ENCODE peak calls at places on chromosomes 2 and 18, in seven cellular contexts. W, O, B, Y, S, K and J are unnamed samples.

GRCh38 chr18:22168360-22168921 is 948 bp upstream of the GATA6 start:
- DNase-seq in W (peak), S (peak), K (no peak), B (no peak), O (peak), Y (no peak), J (peak)

GRCh38 chr2:163551974-163552373 is 183.8 kb downstream of the FIGN start:
- DNase-seq in W (no peak), Y (no peak), S (no peak), B (no peak), K (no peak), O (no peak), J (peak)

GRCh38 chr2:23199115-23199918 is 185.7 kb upstream of the KLHL29 start:
- DNase-seq in B (peak), Y (peak), S (no peak), O (peak), W (no peak), K (no peak), J (no peak)

GRCh38 chr2:40384714-40385113 is 67.2 kb downstream of the SLC8A1 start:
- DNase-seq in K (no peak), B (no peak), W (no peak), Y (no peak), O (no peak), S (no peak), J (peak)

GRCh38 chr2:112679484-112679883 is 33.7 kb downstream of the SLC20A1 start:
- DNase-seq in B (no peak), O (no peak), S (no peak), Y (no peak), K (no peak), W (no peak), J (peak)

GRCh38 chr2:71923887-71924533 is 223.7 kb downstream of the CYP26B1 start:
- DNase-seq in K (peak), S (peak), Y (peak), W (peak), B (peak), O (peak), J (peak)

GRCh38 chr2:105421053-105421452 is 22.2 kb upstream of the FHL2 start:
- DNase-seq in B (no peak), Y (no peak), S (no peak), O (no peak), W (no peak), K (no peak), J (no peak)

GRCh38 chr2:120687210-120687609 is 48.5 kb upstream of the GLI2 start:
- DNase-seq in B (no peak), K (no peak), Y (no peak), W (no peak), S (no peak), O (no peak), J (no peak)

GRCh38 chr2:195656131-195656858 is 731 bp upstream of the SLC39A10 start:
- DNase-seq in B (no peak), K (no peak), Y (no peak), W (no peak), O (no peak), S (no peak), J (no peak)

GRCh38 chr2:240393831-240394410 is 41.5 kb upstream of the GPC1 start:
- DNase-seq in K (no peak), O (no peak), Y (no peak), S (no peak), W (no peak), B (no peak), J (peak)

GRCh38 chr2:180376076-180376475 is 369.0 kb upstream of the CWC22 start:
- DNase-seq in B (no peak), Y (no peak), S (no peak), W (no peak), O (no peak), K (no peak), J (no peak)

GRCh38 chr2:232988444-232988843 is 24.6 kb downstream of the NGEF start:
- DNase-seq in W (peak), B (peak), O (no peak), K (no peak), S (peak), Y (no peak), J (peak)

GRCh38 chr2:23673830-23674679 is 252.9 kb downstream of the ATAD2B start:
- DNase-seq in O (peak), B (no peak), K (peak), W (peak), S (no peak), Y (peak), J (no peak)

GRCh38 chr2:164717000-164717597 is 95.8 kb upstream of the GRB14 start:
- DNase-seq in O (no peak), Y (no peak), B (peak), W (peak), K (peak), S (peak), J (no peak)

GRCh38 chr2:55111570-55112228 is 61.4 kb upstream of the RTN4 start:
- DNase-seq in B (peak), Y (peak), K (no peak), W (peak), S (peak), O (peak), J (no peak)

GRCh38 chr2:239378918-239379640 is 21.7 kb downstream of the HDAC4 start:
- DNase-seq in B (no peak), S (no peak), K (no peak), O (no peak), Y (no peak), W (no peak), J (no peak)

GRCh38 chr18:11736656-11737055 is 47.6 kb downstream of the GNAL start:
- DNase-seq in Y (no peak), W (no peak), B (no peak), K (no peak), S (no peak), O (no peak), J (no peak)

GRCh38 chr2:236674646-236675045 is 105.0 kb downstream of the ACKR3 start:
- DNase-seq in O (no peak), W (no peak), Y (no peak), B (no peak), S (no peak), K (no peak), J (no peak)

GRCh38 chr2:230758566-230759480 is 46.2 kb downstream of the CAB39 start:
- DNase-seq in O (no peak), W (no peak), Y (no peak), K (no peak), B (no peak), S (no peak), J (peak)

GRCh38 chr2:241238693-241239198 is 50.3 kb downstream of the ANO7 start:
- DNase-seq in Y (no peak), S (no peak), B (no peak), W (no peak), K (no peak), O (no peak), J (peak)

GRCh38 chr2:105887246-105887645 is 142.5 kb downstream of the NCK2 start:
- DNase-seq in S (no peak), Y (no peak), O (no peak), B (no peak), W (no peak), K (no peak), J (no peak)

GRCh38 chr18:3458952-3459853 is 9.2 kb downstream of the TGIF1 start:
- DNase-seq in Y (no peak), O (no peak), W (no peak), K (no peak), S (peak), B (no peak), J (no peak)

GRCh38 chr2:239386872-239387445 is 13.9 kb downstream of the HDAC4 start:
- DNase-seq in K (no peak), S (no peak), B (no peak), W (no peak), O (no peak), Y (no peak), J (peak)

GRCh38 chr2:99662761-99663341 is 173.0 kb upstream of the REV1 start:
- DNase-seq in O (no peak), B (no peak), Y (no peak), K (no peak), W (peak), S (no peak), J (peak)

GRCh38 chr2:232396683-232397082 is 10.0 kb upstream of the ALPG start:
- DNase-seq in Y (no peak), W (no peak), S (no peak), K (no peak), O (no peak), B (no peak), J (no peak)

GRCh38 chr2:239321596-239322413 is 79.0 kb downstream of the HDAC4 start:
- DNase-seq in Y (peak), O (no peak), S (no peak), B (no peak), W (no peak), K (no peak), J (peak)

GRCh38 chr2:171522057-171522803 is at the start of gene CYBRD1:
- DNase-seq in K (no peak), B (no peak), O (peak), W (peak), Y (peak), S (peak), J (peak)

GRCh38 chr2:96887419-96888081 is 17.7 kb upstream of the SEMA4C start:
- DNase-seq in O (no peak), W (peak), Y (no peak), K (no peak), S (no peak), B (no peak), J (no peak)

GRCh38 chr2:128379021-128380005 is 60.6 kb upstream of the HS6ST1 start:
- DNase-seq in O (no peak), W (peak), B (no peak), K (no peak), Y (no peak), S (peak), J (peak)

GRCh38 chr2:188789951-188790350 is 184.2 kb upstream of the COL3A1 start:
- DNase-seq in W (no peak), K (no peak), S (no peak), Y (no peak), B (no peak), O (no peak), J (no peak)

GRCh38 chr2:19861771-19862170 is 40.0 kb downstream of the TTC32 start:
- DNase-seq in W (no peak), O (no peak), Y (no peak), S (no peak), B (no peak), K (no peak), J (no peak)
- H2AFZ ChIP-seq in W (no peak), O (no peak), Y (no peak), S (no peak), B (no peak), K (no peak), J (peak)

GRCh38 chr18:31162419-31162793 is 250 bp downstream of the DSC1 start:
- DNase-seq in Y (no peak), K (no peak), W (no peak), O (no peak), S (no peak), B (no peak), J (no peak)
- H2AFZ ChIP-seq in Y (no peak), K (no peak), W (no peak), O (no peak), S (no peak), B (peak), J (no peak)

DNA sequence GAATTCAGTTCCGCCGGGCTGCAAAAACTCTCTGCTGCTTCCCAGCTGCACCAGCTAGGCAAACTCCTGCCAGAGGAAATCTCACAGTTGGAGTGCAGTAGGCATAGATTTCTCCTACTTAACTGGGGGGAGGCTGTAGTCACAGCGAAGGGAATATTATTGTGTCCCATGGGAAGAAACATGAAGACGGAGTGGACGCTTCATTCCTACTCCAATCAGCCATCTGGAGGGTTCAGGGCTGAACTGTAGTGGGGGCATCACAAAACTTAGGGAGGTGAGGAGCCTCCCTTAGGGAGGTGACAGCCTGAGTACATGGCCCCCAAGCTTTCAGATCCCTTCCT is 19.7 kb upstream of the CYP1B1 start:
- DNase-seq in S (no peak), B (no peak), Y (no peak), W (no peak), K (no peak), O (no peak), J (no peak)
- H2AFZ ChIP-seq in S (peak), B (no peak), Y (no peak), W (no peak), K (no peak), O (no peak), J (peak)

GRCh38 chr2:64748561-64748960 is 94.8 kb upstream of the SERTAD2 start:
- DNase-seq in B (no peak), K (peak), S (no peak), Y (no peak), W (no peak), O (no peak), J (no peak)
- H2AFZ ChIP-seq in B (no peak), K (peak), S (no peak), Y (no peak), W (peak), O (peak), J (no peak)

DNA sequence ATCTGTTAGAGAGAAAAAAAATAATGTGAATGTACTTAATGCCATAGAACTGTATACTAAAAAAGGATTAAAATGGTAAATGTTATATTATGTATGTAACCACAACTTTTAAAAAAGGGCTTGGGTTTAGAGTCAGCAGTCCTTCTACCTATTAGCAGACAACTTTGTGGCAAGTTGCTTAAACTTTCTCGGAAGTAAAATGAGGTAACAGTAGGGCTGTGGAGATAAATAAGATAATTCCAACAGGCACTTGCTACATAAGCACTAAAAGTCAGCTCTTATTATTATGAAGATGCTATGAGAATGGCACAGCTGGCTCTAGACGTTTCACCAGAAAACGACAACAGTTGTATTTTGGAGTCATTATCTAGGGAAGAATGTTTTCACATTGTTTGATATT is 31.3 kb downstream of the AAK1 start:
- DNase-seq in B (no peak), K (no peak), Y (no peak), W (no peak), O (no peak), S (no peak), J (no peak)
- H2AFZ ChIP-seq in B (no peak), K (no peak), Y (no peak), W (no peak), O (peak), S (no peak), J (no peak)

GRCh38 chr2:46683541-46683940 is 204.2 kb downstream of the TMEM247 start:
- DNase-seq in B (no peak), S (no peak), Y (no peak), W (no peak), K (no peak), O (no peak), J (no peak)

GRCh38 chr2:46689993-46690392 is 210.6 kb downstream of the TMEM247 start:
- DNase-seq in K (no peak), O (no peak), Y (no peak), S (no peak), B (no peak), W (no peak), J (peak)

GRCh38 chr2:46684661-46685060 is 205.3 kb downstream of the TMEM247 start:
- DNase-seq in O (no peak), W (no peak), K (no peak), B (no peak), Y (no peak), S (no peak), J (no peak)

GRCh38 chr2:46690825-46691224 is 211.5 kb downstream of the TMEM247 start:
- DNase-seq in K (no peak), Y (no peak), B (peak), O (peak), S (peak), W (no peak), J (peak)

GRCh38 chr2:46686811-46687210 is 207.4 kb downstream of the TMEM247 start:
- DNase-seq in W (no peak), O (no peak), Y (no peak), K (no peak), S (no peak), B (no peak), J (no peak)
- H2AFZ ChIP-seq in W (no peak), O (no peak), Y (no peak), K (no peak), S (no peak), B (no peak), J (no peak)

DNA sequence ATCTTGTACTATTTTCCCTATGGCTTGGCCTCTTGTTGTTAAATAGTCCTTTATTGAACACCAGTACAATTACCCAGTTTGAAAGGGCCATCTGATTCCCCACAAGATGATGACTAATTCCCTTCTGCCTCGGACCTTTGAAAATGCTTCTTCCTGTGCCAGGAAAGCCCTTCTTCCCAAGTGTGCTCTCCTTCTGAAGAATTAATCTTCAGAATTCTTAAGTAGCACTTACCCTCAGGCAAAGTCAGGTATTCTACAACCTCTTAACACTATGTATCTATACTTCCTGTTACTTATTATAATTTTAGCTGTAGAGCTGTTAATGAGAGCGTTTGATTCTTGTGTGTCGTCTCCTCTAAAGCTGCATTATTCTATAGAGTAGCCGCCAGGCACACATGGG is 28.6 kb upstream of the MEX3C start:
- DNase-seq in B (no peak), Y (no peak), S (no peak), K (no peak), W (no peak), O (no peak), J (no peak)
- H2AFZ ChIP-seq in B (no peak), Y (no peak), S (no peak), K (no peak), W (no peak), O (no peak), J (no peak)